ENCODE peak calls at places on chromosomes 7 and 10, in ten cellular contexts. One of them, this sample, is unnamed.

GRCh38 chr10:120478401-120478800 is 21.4 kb downstream of the PLPP4 start:
- DNase-seq in activated T-helper 9 cell treated with anti-CD3 and anti-CD28 coated beads, Interleukin-2, amount 50 U/mL, for 16 hours: no peak
- DNase-seq in KG1: no peak
- DNase-seq in CD4-positive, alpha-beta memory T cell: no peak
- DNase-seq in Caki2: no peak
- DNase-seq in HFF-Myc: no peak
- DNase-seq in kidney tubule cell: no peak
- DNase-seq in LHCN-M2: no peak
- DNase-seq in astrocyte of the spinal cord: no peak
- DNase-seq in CD8-positive, alpha-beta memory T cell: no peak
- DNase-seq in this sample: no peak

GRCh38 chr10:116470768-116471415 is 43.2 kb downstream of the PNLIPRP3 start:
- DNase-seq in activated T-helper 9 cell treated with anti-CD3 and anti-CD28 coated beads, Interleukin-2, amount 50 U/mL, for 16 hours: no peak
- DNase-seq in LHCN-M2: peak; percentile 29
- DNase-seq in HFF-Myc: peak; percentile 1
- DNase-seq in KG1: no peak
- DNase-seq in Caki2: peak; percentile 28
- DNase-seq in astrocyte of the spinal cord: no peak
- DNase-seq in kidney tubule cell: peak; percentile 63
- DNase-seq in CD8-positive, alpha-beta memory T cell: no peak
- DNase-seq in CD4-positive, alpha-beta memory T cell: no peak
- DNase-seq in this sample: peak; percentile 42

GRCh38 chr10:118585794-118586193 is 9.7 kb downstream of the PRLHR start:
- DNase-seq in KG1: no peak
- DNase-seq in kidney tubule cell: no peak
- DNase-seq in LHCN-M2: no peak
- DNase-seq in HFF-Myc: no peak
- DNase-seq in astrocyte of the spinal cord: no peak
- DNase-seq in activated T-helper 9 cell treated with anti-CD3 and anti-CD28 coated beads, Interleukin-2, amount 50 U/mL, for 16 hours: no peak
- DNase-seq in CD8-positive, alpha-beta memory T cell: no peak
- DNase-seq in Caki2: no peak
- DNase-seq in CD4-positive, alpha-beta memory T cell: no peak
- DNase-seq in this sample: no peak

GRCh38 chr7:39609462-39610149 is 13.8 kb upstream of the RALA start:
- DNase-seq in activated T-helper 9 cell treated with anti-CD3 and anti-CD28 coated beads, Interleukin-2, amount 50 U/mL, for 16 hours: no peak
- DNase-seq in KG1: no peak
- DNase-seq in CD8-positive, alpha-beta memory T cell: no peak
- DNase-seq in astrocyte of the spinal cord: no peak
- DNase-seq in CD4-positive, alpha-beta memory T cell: no peak
- DNase-seq in LHCN-M2: no peak
- DNase-seq in kidney tubule cell: no peak
- DNase-seq in HFF-Myc: no peak
- DNase-seq in Caki2: no peak
- DNase-seq in this sample: no peak

GRCh38 chr7:98265841-98266271 is 13.8 kb upstream of the TECPR1 start:
- DNase-seq in Caki2: peak; percentile 68
- DNase-seq in HFF-Myc: no peak
- DNase-seq in kidney tubule cell: peak; percentile 87
- DNase-seq in activated T-helper 9 cell treated with anti-CD3 and anti-CD28 coated beads, Interleukin-2, amount 50 U/mL, for 16 hours: no peak
- DNase-seq in LHCN-M2: peak; percentile 83
- DNase-seq in astrocyte of the spinal cord: peak; percentile 33
- DNase-seq in KG1: no peak
- DNase-seq in CD8-positive, alpha-beta memory T cell: no peak
- DNase-seq in CD4-positive, alpha-beta memory T cell: no peak
- DNase-seq in this sample: no peak

GRCh38 chr10:112613620-112614019 is 166.6 kb downstream of the VTI1A start:
- DNase-seq in CD4-positive, alpha-beta memory T cell: no peak
- DNase-seq in Caki2: no peak
- DNase-seq in astrocyte of the spinal cord: no peak
- DNase-seq in LHCN-M2: no peak
- DNase-seq in kidney tubule cell: no peak
- DNase-seq in activated T-helper 9 cell treated with anti-CD3 and anti-CD28 coated beads, Interleukin-2, amount 50 U/mL, for 16 hours: no peak
- DNase-seq in KG1: no peak
- DNase-seq in HFF-Myc: no peak
- DNase-seq in CD8-positive, alpha-beta memory T cell: no peak
- DNase-seq in this sample: no peak

GRCh38 chr7:159139202-159139601 is 5.5 kb downstream of the VIPR2 start:
- DNase-seq in KG1: no peak
- DNase-seq in Caki2: no peak
- DNase-seq in HFF-Myc: no peak
- DNase-seq in astrocyte of the spinal cord: no peak
- DNase-seq in CD4-positive, alpha-beta memory T cell: no peak
- DNase-seq in CD8-positive, alpha-beta memory T cell: no peak
- DNase-seq in activated T-helper 9 cell treated with anti-CD3 and anti-CD28 coated beads, Interleukin-2, amount 50 U/mL, for 16 hours: no peak
- DNase-seq in kidney tubule cell: no peak
- DNase-seq in LHCN-M2: no peak
- DNase-seq in this sample: no peak

GRCh38 chr10:108849688-108850087 is 1073.6 kb downstream of the XPNPEP1 start:
- DNase-seq in kidney tubule cell: no peak
- DNase-seq in HFF-Myc: no peak
- DNase-seq in KG1: no peak
- DNase-seq in CD4-positive, alpha-beta memory T cell: no peak
- DNase-seq in CD8-positive, alpha-beta memory T cell: no peak
- DNase-seq in Caki2: no peak
- DNase-seq in astrocyte of the spinal cord: no peak
- DNase-seq in LHCN-M2: no peak
- DNase-seq in activated T-helper 9 cell treated with anti-CD3 and anti-CD28 coated beads, Interleukin-2, amount 50 U/mL, for 16 hours: no peak
- DNase-seq in this sample: no peak

GRCh38 chr10:86370006-86370585 is 3.5 kb upstream of the GRID1 start:
- DNase-seq in kidney tubule cell: no peak
- DNase-seq in astrocyte of the spinal cord: no peak
- DNase-seq in LHCN-M2: no peak
- DNase-seq in KG1: no peak
- DNase-seq in Caki2: no peak
- DNase-seq in activated T-helper 9 cell treated with anti-CD3 and anti-CD28 coated beads, Interleukin-2, amount 50 U/mL, for 16 hours: no peak
- DNase-seq in HFF-Myc: no peak
- DNase-seq in CD4-positive, alpha-beta memory T cell: no peak
- DNase-seq in CD8-positive, alpha-beta memory T cell: no peak
- DNase-seq in this sample: no peak

GRCh38 chr7:41921453-41921912 is 218.6 kb upstream of the INHBA start:
- DNase-seq in activated T-helper 9 cell treated with anti-CD3 and anti-CD28 coated beads, Interleukin-2, amount 50 U/mL, for 16 hours: no peak
- DNase-seq in CD4-positive, alpha-beta memory T cell: no peak
- DNase-seq in HFF-Myc: peak; percentile 79
- DNase-seq in LHCN-M2: peak; percentile 62
- DNase-seq in CD8-positive, alpha-beta memory T cell: no peak
- DNase-seq in KG1: no peak
- DNase-seq in kidney tubule cell: peak; percentile 9
- DNase-seq in astrocyte of the spinal cord: no peak
- DNase-seq in Caki2: no peak
- DNase-seq in this sample: no peak

GRCh38 chr10:23914641-23915040 is 294.3 kb upstream of the KIAA1217 start:
- DNase-seq in HFF-Myc: no peak
- DNase-seq in astrocyte of the spinal cord: no peak
- DNase-seq in LHCN-M2: no peak
- DNase-seq in kidney tubule cell: no peak
- DNase-seq in CD8-positive, alpha-beta memory T cell: no peak
- DNase-seq in Caki2: no peak
- DNase-seq in CD4-positive, alpha-beta memory T cell: no peak
- DNase-seq in activated T-helper 9 cell treated with anti-CD3 and anti-CD28 coated beads, Interleukin-2, amount 50 U/mL, for 16 hours: no peak
- DNase-seq in KG1: no peak
- DNase-seq in this sample: no peak

GRCh38 chr10:6597478-6597877 is 17.4 kb upstream of the PRKCQ start:
- DNase-seq in HFF-Myc: no peak
- DNase-seq in LHCN-M2: no peak
- DNase-seq in Caki2: no peak
- DNase-seq in activated T-helper 9 cell treated with anti-CD3 and anti-CD28 coated beads, Interleukin-2, amount 50 U/mL, for 16 hours: no peak
- DNase-seq in KG1: no peak
- DNase-seq in CD8-positive, alpha-beta memory T cell: no peak
- DNase-seq in kidney tubule cell: no peak
- DNase-seq in CD4-positive, alpha-beta memory T cell: peak; percentile 21
- DNase-seq in astrocyte of the spinal cord: no peak
- DNase-seq in this sample: no peak

GRCh38 chr10:61899663-61899996 is 1.9 kb upstream of the ARID5B start:
- DNase-seq in CD4-positive, alpha-beta memory T cell: no peak
- DNase-seq in astrocyte of the spinal cord: no peak
- DNase-seq in LHCN-M2: no peak
- DNase-seq in KG1: no peak
- DNase-seq in CD8-positive, alpha-beta memory T cell: no peak
- DNase-seq in activated T-helper 9 cell treated with anti-CD3 and anti-CD28 coated beads, Interleukin-2, amount 50 U/mL, for 16 hours: no peak
- DNase-seq in HFF-Myc: no peak
- DNase-seq in Caki2: no peak
- DNase-seq in kidney tubule cell: no peak
- DNase-seq in this sample: no peak

This sample was measured in Jurkat, Clone E6-1.